ENCODE peak calls at places on chromosomes 13 and 19, in eight cellular contexts. One of them, this sample, is unnamed.

GRCh38 chr13:78524936-78525335 is 78.4 kb downstream of the POU4F1 start:
- DNase-seq in stimulated activated CD4-positive, alpha-beta T cell treated with anti-CD3 and anti-CD28 coated beads, Interleukin-1b, Interleukin-23, amount 100 ng/mL, for 48 hours: no peak
- DNase-seq in breast epithelium: no peak
- DNase-seq in GM04504: no peak
- DNase-seq in fibroblast of lung: no peak
- DNase-seq in Daoy: no peak
- DNase-seq in anterior cingulate cortex: no peak
- DNase-seq in stimulated activated CD8-positive, alpha-beta memory T cell treated with anti-CD3 and anti-CD28 coated beads, Interleukin-7, amount 100 ng/mL, for 1 hour: no peak
- DNase-seq in this sample: no peak

GRCh38 chr13:40983269-40983668 is 35.8 kb downstream of the ELF1 start:
- DNase-seq in Daoy: no peak
- DNase-seq in fibroblast of lung: no peak
- DNase-seq in breast epithelium: no peak
- DNase-seq in anterior cingulate cortex: no peak
- DNase-seq in stimulated activated CD4-positive, alpha-beta T cell treated with anti-CD3 and anti-CD28 coated beads, Interleukin-1b, Interleukin-23, amount 100 ng/mL, for 48 hours: no peak
- DNase-seq in GM04504: no peak
- DNase-seq in stimulated activated CD8-positive, alpha-beta memory T cell treated with anti-CD3 and anti-CD28 coated beads, Interleukin-7, amount 100 ng/mL, for 1 hour: no peak
- DNase-seq in this sample: no peak

GRCh38 chr19:49056101-49056901 is 1.2 kb downstream of the CGB7 start:
- DNase-seq in GM04504: no peak
- DNase-seq in fibroblast of lung: peak
- DNase-seq in Daoy: peak
- DNase-seq in stimulated activated CD8-positive, alpha-beta memory T cell treated with anti-CD3 and anti-CD28 coated beads, Interleukin-7, amount 100 ng/mL, for 1 hour: no peak
- DNase-seq in breast epithelium: no peak
- DNase-seq in anterior cingulate cortex: no peak
- DNase-seq in stimulated activated CD4-positive, alpha-beta T cell treated with anti-CD3 and anti-CD28 coated beads, Interleukin-1b, Interleukin-23, amount 100 ng/mL, for 48 hours: no peak
- DNase-seq in this sample: peak

GRCh38 chr13:98570929-98571372 is 6.0 kb downstream of the STK24 start:
- DNase-seq in stimulated activated CD8-positive, alpha-beta memory T cell treated with anti-CD3 and anti-CD28 coated beads, Interleukin-7, amount 100 ng/mL, for 1 hour: no peak
- DNase-seq in fibroblast of lung: no peak
- DNase-seq in Daoy: peak
- DNase-seq in breast epithelium: no peak
- DNase-seq in stimulated activated CD4-positive, alpha-beta T cell treated with anti-CD3 and anti-CD28 coated beads, Interleukin-1b, Interleukin-23, amount 100 ng/mL, for 48 hours: peak
- DNase-seq in anterior cingulate cortex: no peak
- DNase-seq in GM04504: no peak
- DNase-seq in this sample: peak

GRCh38 chr19:14111486-14111885 is 6.1 kb downstream of the PRKACA start:
- DNase-seq in fibroblast of lung: no peak
- DNase-seq in anterior cingulate cortex: no peak
- DNase-seq in GM04504: no peak
- DNase-seq in stimulated activated CD4-positive, alpha-beta T cell treated with anti-CD3 and anti-CD28 coated beads, Interleukin-1b, Interleukin-23, amount 100 ng/mL, for 48 hours: no peak
- DNase-seq in Daoy: no peak
- DNase-seq in breast epithelium: no peak
- DNase-seq in stimulated activated CD8-positive, alpha-beta memory T cell treated with anti-CD3 and anti-CD28 coated beads, Interleukin-7, amount 100 ng/mL, for 1 hour: no peak
- DNase-seq in this sample: no peak

GRCh38 chr19:35265126-35265995 is 3.4 kb upstream of the USF2 start:
- DNase-seq in GM04504: no peak
- DNase-seq in stimulated activated CD4-positive, alpha-beta T cell treated with anti-CD3 and anti-CD28 coated beads, Interleukin-1b, Interleukin-23, amount 100 ng/mL, for 48 hours: no peak
- DNase-seq in stimulated activated CD8-positive, alpha-beta memory T cell treated with anti-CD3 and anti-CD28 coated beads, Interleukin-7, amount 100 ng/mL, for 1 hour: no peak
- DNase-seq in breast epithelium: peak
- DNase-seq in anterior cingulate cortex: no peak
- DNase-seq in fibroblast of lung: no peak
- DNase-seq in Daoy: no peak
- DNase-seq in this sample: peak

GRCh38 chr19:641702-642101 is 2.0 kb downstream of the FGF22 start:
- DNase-seq in fibroblast of lung: no peak
- DNase-seq in GM04504: no peak
- DNase-seq in stimulated activated CD4-positive, alpha-beta T cell treated with anti-CD3 and anti-CD28 coated beads, Interleukin-1b, Interleukin-23, amount 100 ng/mL, for 48 hours: no peak
- DNase-seq in stimulated activated CD8-positive, alpha-beta memory T cell treated with anti-CD3 and anti-CD28 coated beads, Interleukin-7, amount 100 ng/mL, for 1 hour: no peak
- DNase-seq in breast epithelium: peak
- DNase-seq in Daoy: no peak
- DNase-seq in anterior cingulate cortex: no peak
- DNase-seq in this sample: no peak

GRCh38 chr13:113059891-113060290 is 45.7 kb upstream of the F7 start:
- DNase-seq in Daoy: no peak
- DNase-seq in GM04504: no peak
- DNase-seq in anterior cingulate cortex: no peak
- DNase-seq in breast epithelium: no peak
- DNase-seq in stimulated activated CD8-positive, alpha-beta memory T cell treated with anti-CD3 and anti-CD28 coated beads, Interleukin-7, amount 100 ng/mL, for 1 hour: no peak
- DNase-seq in fibroblast of lung: no peak
- DNase-seq in stimulated activated CD4-positive, alpha-beta T cell treated with anti-CD3 and anti-CD28 coated beads, Interleukin-1b, Interleukin-23, amount 100 ng/mL, for 48 hours: no peak
- DNase-seq in this sample: no peak

GRCh38 chr19:33905937-33906577 is 109.4 kb downstream of the KCTD15 start:
- DNase-seq in GM04504: no peak
- DNase-seq in stimulated activated CD8-positive, alpha-beta memory T cell treated with anti-CD3 and anti-CD28 coated beads, Interleukin-7, amount 100 ng/mL, for 1 hour: no peak
- DNase-seq in Daoy: peak
- DNase-seq in breast epithelium: peak
- DNase-seq in anterior cingulate cortex: no peak
- DNase-seq in stimulated activated CD4-positive, alpha-beta T cell treated with anti-CD3 and anti-CD28 coated beads, Interleukin-1b, Interleukin-23, amount 100 ng/mL, for 48 hours: no peak
- DNase-seq in fibroblast of lung: no peak
- DNase-seq in this sample: peak